ENCODE peak calls at places on chromosomes 12 and 14, in six cellular contexts. V is Panc1, L is transverse colon, T is nephron progenitor cell, C is AG10803, N is heart left ventricle. R is an unnamed sample.

GRCh38 chr14:103518416-103519042 is 4.1 kb downstream of the CKB start:
- DNase-seq in V (no peak), L (peak), T (peak), C (peak), N (peak), R (peak)

GRCh38 chr14:91038439-91038838 is 22.0 kb downstream of the RPS6KA5 start:
- DNase-seq in V (no peak), L (no peak), T (no peak), C (peak), N (no peak), R (no peak)

GRCh38 chr14:59055439-59056045 is 132.9 kb upstream of the DAAM1 start:
- DNase-seq in V (peak), L (peak), T (peak), C (peak), N (no peak), R (peak)

GRCh38 chr12:92158711-92159534 is 13.3 kb upstream of the BTG1 start:
- DNase-seq in V (no peak), L (no peak), T (no peak), C (no peak), N (no peak), R (no peak)

GRCh38 chr12:130830246-130830551 is 8.9 kb downstream of the STX2 start:
- DNase-seq in V (no peak), L (no peak), T (no peak), C (no peak), N (no peak), R (no peak)

GRCh38 chr14:106044949-106045596 is 518.7 kb downstream of the TMEM121 start:
- DNase-seq in V (peak), L (peak), T (no peak), C (peak), N (peak), R (peak)

GRCh38 chr12:25308761-25309160 is 58.0 kb upstream of the KRAS start:
- DNase-seq in V (no peak), L (no peak), T (no peak), C (peak), N (no peak), R (no peak)

GRCh38 chr12:15151141-15152091 is 69.8 kb downstream of the RERG start:
- DNase-seq in V (no peak), L (no peak), T (no peak), C (no peak), N (no peak), R (peak)

GRCh38 chr14:105742531-105742848 is 216.1 kb downstream of the TMEM121 start:
- DNase-seq in V (no peak), L (no peak), T (no peak), C (no peak), N (no peak), R (no peak)

GRCh38 chr14:31933716-31934115 is 143.4 kb upstream of the ARHGAP5 start:
- DNase-seq in V (no peak), L (no peak), T (no peak), C (no peak), N (no peak), R (no peak)

GRCh38 chr12:109772622-109773321 is 59.1 kb downstream of the FAM222A start:
- DNase-seq in V (no peak), L (no peak), T (no peak), C (no peak), N (no peak), R (no peak)

GRCh38 chr12:52598966-52599365 is 2.3 kb downstream of the KRT72 start:
- DNase-seq in V (no peak), L (no peak), T (no peak), C (no peak), N (no peak), R (no peak)

GRCh38 chr12:6547987-6548386 is 7.9 kb downstream of the IFFO1 start:
- DNase-seq in V (no peak), L (no peak), T (no peak), C (peak), N (no peak), R (peak)

GRCh38 chr12:6866920-6867406 is 368 bp upstream of the TPI1 start:
- DNase-seq in V (no peak), L (no peak), T (no peak), C (no peak), N (peak), R (no peak)

GRCh38 chr12:127926004-127926403 is 341.0 kb upstream of the TMEM132C start:
- DNase-seq in V (no peak), L (peak), T (peak), C (peak), N (no peak), R (no peak)

GRCh38 chr12:103930787-103931536 is 752 bp downstream of the HSP90B1 start:
- DNase-seq in V (no peak), L (peak), T (peak), C (peak), N (peak), R (peak)

GRCh38 chr14:87566986-87567385 is 426.0 kb downstream of the GALC start:
- DNase-seq in V (no peak), L (no peak), T (no peak), C (peak), N (no peak), R (peak)

GRCh38 chr12:32921397-32921796 is 24.8 kb upstream of the PKP2 start:
- DNase-seq in V (no peak), L (no peak), T (no peak), C (no peak), N (no peak), R (no peak)

GRCh38 chr12:16473610-16474326 is 126.3 kb downstream of the MGST1 start:
- DNase-seq in V (no peak), L (no peak), T (no peak), C (peak), N (no peak), R (no peak)

GRCh38 chr14:96139169-96139568 is 65.5 kb upstream of the BDKRB2 start:
- DNase-seq in V (no peak), L (no peak), T (no peak), C (no peak), N (no peak), R (no peak)

GRCh38 chr12:3337944-3338343 is 153.1 kb upstream of the PRMT8 start:
- DNase-seq in V (no peak), L (no peak), T (no peak), C (no peak), N (no peak), R (no peak)

GRCh38 chr14:61128382-61129167 is 147.5 kb downstream of the SLC38A6 start:
- DNase-seq in V (no peak), L (no peak), T (no peak), C (no peak), N (no peak), R (no peak)

GRCh38 chr12:10716704-10717315 is 6.3 kb downstream of the YBX3 start:
- DNase-seq in V (no peak), L (peak), T (peak), C (peak), N (peak), R (peak)

GRCh38 chr14:59254911-59255545 is 66.6 kb downstream of the DAAM1 start:
- DNase-seq in V (no peak), L (no peak), T (no peak), C (peak), N (no peak), R (no peak)

GRCh38 chr12:79374543-79374942 is 316.2 kb downstream of the PAWR start:
- DNase-seq in V (no peak), L (no peak), T (no peak), C (peak), N (no peak), R (no peak)

GRCh38 chr12:93944196-93944595 is 204.2 kb upstream of the PLXNC1 start:
- DNase-seq in V (no peak), L (no peak), T (no peak), C (peak), N (no peak), R (no peak)

GRCh38 chr14:58992935-58993334 is 195.5 kb upstream of the DAAM1 start:
- DNase-seq in V (no peak), L (no peak), T (no peak), C (no peak), N (no peak), R (no peak)

GRCh38 chr12:122126342-122126635 is 47.7 kb downstream of the IL31 start:
- DNase-seq in V (no peak), L (no peak), T (no peak), C (no peak), N (no peak), R (no peak)

DNA sequence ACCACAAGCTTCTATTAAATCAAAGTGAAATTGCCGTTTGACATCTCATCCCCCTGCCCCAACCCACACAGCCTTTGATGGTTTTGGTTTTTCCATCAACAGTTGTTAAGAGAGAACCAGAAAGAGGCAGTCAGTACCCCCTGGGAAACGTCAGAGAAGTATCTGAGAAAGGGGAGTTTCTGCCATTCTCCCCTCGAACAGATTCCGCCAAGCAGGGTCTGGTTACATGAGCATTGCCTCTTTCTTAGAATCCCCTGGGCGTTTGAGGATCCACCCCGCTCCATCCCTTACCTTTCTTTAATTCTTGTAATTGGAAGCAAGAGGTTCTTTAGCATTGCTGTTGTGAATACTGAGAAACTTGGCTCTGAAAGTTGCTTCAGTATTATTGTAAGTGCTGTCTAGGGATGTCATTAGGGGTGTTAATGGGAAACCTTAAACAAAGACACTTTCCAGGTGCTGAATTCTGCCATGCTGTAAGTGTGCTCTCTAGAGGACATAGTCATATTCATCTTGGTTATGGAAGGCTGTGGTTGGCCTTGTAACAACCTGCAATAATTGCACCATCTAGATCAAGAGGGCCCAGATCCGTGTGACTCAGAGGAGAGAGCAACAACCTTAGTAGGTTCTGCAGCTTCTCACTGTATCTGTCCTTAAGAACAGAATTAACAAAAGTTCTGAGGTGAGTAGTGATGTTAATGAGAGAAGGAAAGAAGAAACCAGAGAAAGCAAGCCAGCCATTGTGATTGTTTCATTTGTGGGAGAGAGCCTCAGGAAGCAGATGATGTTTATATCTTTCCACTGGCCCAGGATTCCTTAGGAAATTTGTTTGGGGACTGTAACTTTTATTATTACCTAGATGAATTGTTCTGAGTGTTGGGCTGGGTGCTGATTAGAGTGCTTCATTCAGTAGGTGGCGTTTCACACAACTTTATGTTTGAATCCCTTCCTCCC is 8.9 kb downstream of the TMBIM6 start:
- DNase-seq in V (no peak), L (no peak), T (no peak), C (peak), N (no peak), R (no peak)
- TF ChIP-seq CTCF in V (peak), L (no peak), T (no peak), C (peak), N (no peak), R (no peak)

GRCh38 chr12:54759751-54760150 is 94.6 kb upstream of the MUCL1 start:
- DNase-seq in V (peak), L (no peak), T (peak), C (peak), N (no peak), R (no peak)
- TF ChIP-seq CTCF in V (peak), L (no peak), T (peak), C (peak), N (no peak), R (no peak)

GRCh38 chr12:56334490-56334793 is 642 bp upstream of the PAN2 start:
- DNase-seq in V (no peak), L (no peak), T (no peak), C (no peak), N (no peak), R (no peak)
- TF ChIP-seq CTCF in V (no peak), L (no peak), T (no peak), C (no peak), N (no peak), R (no peak)

GRCh38 chr12:102372112-102372511 is 108.3 kb downstream of the IGF1 start:
- DNase-seq in V (no peak), L (no peak), T (no peak), C (no peak), N (no peak), R (no peak)

GRCh38 chr12:102376251-102376747 is 104.1 kb downstream of the IGF1 start:
- DNase-seq in V (no peak), L (no peak), T (no peak), C (peak), N (no peak), R (no peak)

GRCh38 chr12:102379346-102379745 is 101.0 kb downstream of the IGF1 start:
- DNase-seq in V (no peak), L (no peak), T (no peak), C (no peak), N (no peak), R (no peak)

GRCh38 chr12:102374190-102374589 is 106.2 kb downstream of the IGF1 start:
- DNase-seq in V (no peak), L (no peak), T (no peak), C (no peak), N (no peak), R (no peak)

GRCh38 chr12:102376781-102377180 is 103.6 kb downstream of the IGF1 start:
- DNase-seq in V (no peak), L (no peak), T (no peak), C (no peak), N (no peak), R (no peak)
- TF ChIP-seq CTCF in V (no peak), L (no peak), T (no peak), C (no peak), N (no peak), R (no peak)

GRCh38 chr12:114836609-114837008 is 152.6 kb upstream of the TBX3 start:
- DNase-seq in V (no peak), L (no peak), T (no peak), C (no peak), N (no peak), R (no peak)

GRCh38 chr12:114835031-114835430 is 151.1 kb upstream of the TBX3 start:
- DNase-seq in V (no peak), L (no peak), T (no peak), C (peak), N (no peak), R (no peak)

GRCh38 chr12:114829833-114830232 is 145.9 kb upstream of the TBX3 start:
- DNase-seq in V (no peak), L (no peak), T (no peak), C (no peak), N (no peak), R (no peak)

GRCh38 chr12:114838480-114838879 is 154.5 kb upstream of the TBX3 start:
- DNase-seq in V (no peak), L (no peak), T (no peak), C (no peak), N (no peak), R (no peak)

GRCh38 chr12:114834621-114835020 is 150.6 kb upstream of the TBX3 start:
- DNase-seq in V (no peak), L (no peak), T (no peak), C (peak), N (no peak), R (no peak)
- TF ChIP-seq CTCF in V (no peak), L (no peak), T (no peak), C (no peak), N (no peak), R (no peak)

DNA sequence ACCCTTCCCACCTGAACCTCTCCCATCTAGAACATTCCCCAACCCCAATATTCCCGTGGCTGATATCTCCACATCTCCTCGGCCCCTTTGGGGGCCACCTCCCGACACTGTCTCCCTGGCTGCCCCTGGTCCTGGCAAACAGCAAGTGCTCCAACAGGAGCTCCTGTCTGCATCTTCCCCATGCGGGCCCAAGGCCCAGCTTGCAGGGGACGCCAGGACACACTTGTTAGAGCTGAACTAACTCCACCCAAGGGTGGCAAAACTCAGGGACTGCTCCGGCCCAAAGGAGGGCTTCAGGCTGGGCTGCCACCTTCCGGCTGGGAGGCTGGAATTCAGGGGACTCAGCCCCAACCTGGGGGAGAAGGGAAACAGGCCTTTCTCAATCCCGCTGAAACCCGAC is 106.6 kb downstream of the NCOR2 start:
- DNase-seq in V (no peak), L (no peak), T (no peak), C (no peak), N (no peak), R (peak)
- TF ChIP-seq CTCF in V (no peak), L (no peak), T (no peak), C (no peak), N (no peak), R (no peak)

DNA sequence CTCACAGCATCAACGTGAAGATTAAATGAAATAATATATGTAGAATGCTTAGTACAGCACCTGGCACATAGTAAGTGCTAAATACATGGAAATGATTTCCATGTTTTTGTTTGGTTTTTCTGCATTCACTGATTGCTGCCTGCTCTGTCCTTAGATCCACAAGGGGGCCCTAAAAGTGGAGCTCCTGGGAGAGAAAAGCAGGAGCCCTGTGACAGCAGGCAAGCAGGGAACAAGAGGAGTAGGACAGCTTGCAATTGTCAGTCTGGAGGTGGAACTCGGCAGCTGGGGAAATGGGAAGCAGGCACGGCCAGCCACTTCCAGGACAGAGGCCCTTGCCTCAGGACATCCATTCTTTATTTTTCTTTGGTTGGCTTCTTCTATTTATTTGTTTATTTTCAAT is 292.9 kb downstream of the BMP4 start:
- DNase-seq in V (no peak), L (peak), T (peak), C (peak), N (peak), R (peak)
- TF ChIP-seq CTCF in V (no peak), L (peak), T (peak), C (peak), N (peak), R (peak)

GRCh38 chr14:37888234-37888633 is 292.8 kb downstream of the TTC6 start:
- DNase-seq in V (no peak), L (no peak), T (no peak), C (no peak), N (no peak), R (no peak)

GRCh38 chr14:37894463-37894862 is 299.0 kb downstream of the TTC6 start:
- DNase-seq in V (no peak), L (no peak), T (no peak), C (no peak), N (no peak), R (no peak)

GRCh38 chr14:37889087-37889486 is 293.7 kb downstream of the TTC6 start:
- DNase-seq in V (no peak), L (no peak), T (no peak), C (no peak), N (peak), R (peak)

GRCh38 chr14:37890095-37890494 is 294.7 kb downstream of the TTC6 start:
- DNase-seq in V (no peak), L (no peak), T (no peak), C (no peak), N (no peak), R (no peak)
- TF ChIP-seq CTCF in V (no peak), L (no peak), T (peak), C (peak), N (no peak), R (no peak)